ENCODE peak calls at places on chromosomes 11 and 22, in four cellular contexts. L is neural progenitor cell, S is Peyer's patch, C is IMR-90. T is an unnamed sample. For H3K4me1, the result is how much of the 10 kb centered on the place peaks cover.

GRCh38 chr11:94131363-94132115 is 2.9 kb downstream of the PANX1 start:
- DNase-seq in C (peak), L (no peak), S (no peak), T (no peak)

GRCh38 chr11:59102259-59102765 is 4.7 kb upstream of the FAM111B start:
- DNase-seq in S (peak), L (peak), C (peak), T (peak)

GRCh38 chr11:128806496-128807261 is 60.4 kb downstream of the KCNJ1 start:
- DNase-seq in C (peak), L (no peak), S (no peak), T (no peak)

GRCh38 chr22:36350751-36351594 is 36.8 kb downstream of the MYH9 start:
- DNase-seq in S (no peak), L (no peak), C (peak), T (no peak)

GRCh38 chr22:46849101-46849500 is 86.7 kb downstream of the TBC1D22A start:
- DNase-seq in C (no peak), L (no peak), S (no peak), T (no peak)

GRCh38 chr11:19281041-19281440 is 40.3 kb upstream of the E2F8 start:
- DNase-seq in S (no peak), C (no peak), L (no peak), T (no peak)

GRCh38 chr11:77088236-77089003 is 14.2 kb upstream of the OMP start:
- DNase-seq in S (peak), L (no peak), C (no peak), T (no peak)

GRCh38 chr11:1936072-1936780 is 10.9 kb upstream of the MRPL23 start:
- DNase-seq in S (no peak), C (no peak), L (no peak), T (no peak)

GRCh38 chr11:36069576-36070214 is 125.8 kb downstream of the LDLRAD3 start:
- DNase-seq in L (peak), C (no peak), S (no peak), T (no peak)

GRCh38 chr11:33402066-33402465 is 144.9 kb downstream of the HIPK3 start:
- DNase-seq in L (no peak), S (no peak), C (no peak), T (no peak)

GRCh38 chr11:61967177-61967923 is at the start of gene FTH1:
- DNase-seq in S (peak), L (peak), C (peak), T (peak)

GRCh38 chr22:27952091-27952490 is 33.0 kb upstream of the PITPNB start:
- DNase-seq in S (no peak), C (peak), L (no peak), T (no peak)

GRCh38 chr11:72307439-72307838 is 63.5 kb upstream of the PHOX2A start:
- DNase-seq in S (no peak), L (no peak), C (no peak), T (no peak)

GRCh38 chr11:12330491-12331231 is 46.7 kb upstream of the PARVA start:
- DNase-seq in C (peak), L (peak), S (no peak), T (no peak)

GRCh38 chr11:67354314-67355022 is 1.1 kb upstream of the POLD4 start:
- DNase-seq in L (peak), S (peak), C (peak), T (no peak)

GRCh38 chr11:9091044-9091936 is at the start of gene SCUBE2:
- DNase-seq in C (no peak), S (peak), L (peak), T (no peak)

GRCh38 chr22:29979645-29980303 is 96.8 kb downstream of the MTMR3 start:
- DNase-seq in L (no peak), C (no peak), S (no peak), T (no peak)

GRCh38 chr22:36208934-36209333 is 7.3 kb upstream of the APOL4 start:
- DNase-seq in L (no peak), C (no peak), S (no peak), T (no peak)

GRCh38 chr22:48320048-48320655 is 1507.5 kb downstream of the BRD1 start:
- DNase-seq in L (no peak), S (peak), C (no peak), T (no peak)

DNA sequence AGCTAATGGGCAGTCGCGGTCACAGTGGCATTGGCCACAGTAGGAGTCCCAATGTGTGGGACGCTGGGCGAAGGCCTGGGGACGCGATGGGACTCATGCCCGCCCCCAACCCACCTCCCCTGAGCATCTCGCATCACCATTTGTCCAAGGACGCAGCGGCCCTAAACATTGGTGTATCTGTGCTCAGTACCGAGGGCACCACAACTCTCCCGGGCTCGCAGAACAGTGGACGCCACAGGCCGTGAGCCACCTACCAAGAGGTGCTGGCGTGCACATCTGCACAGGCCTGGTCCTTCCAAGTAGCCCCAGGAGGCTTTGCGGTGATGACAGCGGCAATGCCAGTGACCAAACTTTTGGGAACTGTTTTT is 27.3 kb downstream of the RRP7A start:
- DNase-seq in C (no peak), L (no peak), S (no peak), T (no peak)
- H3K4me1 ChIP-seq in C (under half), L (under half), S (under half), T (under half)

DNA sequence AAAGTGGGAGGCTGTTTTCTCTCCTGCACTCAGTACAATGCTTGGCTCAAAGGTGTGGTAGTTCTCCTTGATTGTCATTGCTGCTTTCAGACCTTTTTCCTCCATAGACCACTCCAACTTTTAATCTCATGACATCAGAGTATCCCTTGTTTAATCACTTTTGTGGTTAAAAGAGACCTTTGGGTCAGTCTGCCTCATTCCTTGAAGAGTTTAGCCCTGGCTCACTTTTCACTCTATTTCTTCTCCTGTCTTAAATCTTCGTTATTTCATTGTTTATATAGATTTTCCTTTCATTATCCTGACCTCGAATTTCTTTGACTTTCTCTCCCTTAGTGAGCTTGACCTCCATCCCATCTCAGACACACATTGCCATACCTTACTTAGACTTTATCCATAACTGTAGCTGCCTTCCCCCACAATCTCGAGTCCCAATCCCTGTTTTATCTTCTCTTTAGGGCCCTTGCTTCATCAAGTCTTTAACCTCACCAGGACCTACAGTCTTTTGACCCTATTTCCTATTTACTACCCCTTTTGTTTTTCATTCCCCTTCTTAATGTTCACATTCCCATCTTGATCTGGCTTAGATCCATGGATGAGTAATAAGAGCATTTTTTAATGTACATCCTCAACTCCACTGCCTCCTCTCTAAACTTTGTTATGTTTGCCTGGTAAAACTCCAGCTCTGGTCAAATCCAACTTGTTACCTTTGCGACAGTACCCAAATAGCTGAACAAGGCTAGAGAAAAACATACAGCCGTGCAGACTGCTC is 9.5 kb downstream of the ATXN10 start:
- DNase-seq in L (no peak), C (peak), S (no peak), T (no peak)
- H3K4me1 ChIP-seq in L (under half), C (under half), S (under half), T (under half)

DNA sequence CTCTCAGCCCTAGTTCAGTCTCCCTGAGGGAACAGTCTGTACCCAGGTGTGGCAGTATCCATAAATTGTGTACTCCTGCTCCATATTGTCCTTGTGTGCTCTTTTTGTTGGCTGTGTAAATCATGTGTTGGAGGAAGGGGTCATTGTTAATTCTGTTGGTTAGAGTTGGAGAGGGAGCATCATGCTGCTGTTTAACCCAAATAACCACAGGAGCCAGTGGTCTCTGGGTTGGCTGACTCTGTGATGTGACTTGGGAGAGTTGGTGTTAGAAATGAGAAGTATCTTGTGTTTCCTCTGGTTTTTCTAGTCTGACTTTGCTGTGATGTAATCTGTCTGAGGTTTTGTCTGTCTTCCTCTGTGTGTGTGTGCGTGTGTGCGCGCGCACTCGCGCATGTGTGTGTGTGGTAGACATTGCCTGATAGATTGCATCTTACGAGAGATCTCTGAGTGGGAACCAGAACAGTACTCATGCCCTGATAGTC is 30.5 kb downstream of the CTNND1 start:
- DNase-seq in C (peak), L (no peak), S (peak), T (peak)
- H3K4me1 ChIP-seq in C (under half), L (under half), S (under half), T (under half)

DNA sequence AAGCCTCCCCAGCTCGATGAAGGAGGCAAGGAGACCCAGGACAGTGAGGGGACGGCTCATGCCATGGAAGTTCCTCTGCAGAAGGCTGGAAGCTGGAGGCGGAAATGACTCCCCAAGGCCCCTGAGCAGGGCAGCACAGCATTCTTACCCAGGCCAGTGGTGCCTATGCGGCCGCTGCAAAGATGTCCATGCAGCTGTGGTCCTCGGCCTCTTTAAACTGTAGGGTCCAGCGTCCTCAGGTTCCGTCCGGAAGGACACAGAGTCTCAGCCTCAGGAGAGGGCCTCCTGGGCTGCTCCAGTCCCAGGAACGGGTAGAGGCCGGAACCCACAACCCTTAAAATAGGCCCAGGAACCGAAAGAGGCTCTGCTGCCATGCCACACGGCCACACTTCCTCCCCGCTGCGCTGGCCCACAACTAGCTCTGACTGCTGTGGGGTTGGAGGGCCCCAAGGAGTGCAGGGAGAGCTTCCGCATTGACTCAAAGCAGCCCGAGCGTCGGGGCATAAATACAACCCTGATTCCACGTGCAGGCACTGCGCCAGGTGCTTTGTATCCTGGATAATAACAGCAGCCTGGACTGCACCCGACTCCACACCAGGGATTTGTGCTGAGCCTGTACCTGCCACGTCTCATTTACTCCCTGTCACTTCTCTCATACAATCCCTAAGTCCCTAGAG is 5.5 kb downstream of the KIAA0930 start:
- DNase-seq in C (no peak), L (no peak), S (no peak), T (no peak)
- H3K4me1 ChIP-seq in C (under half), L (under half), S (under half), T (under half)

DNA sequence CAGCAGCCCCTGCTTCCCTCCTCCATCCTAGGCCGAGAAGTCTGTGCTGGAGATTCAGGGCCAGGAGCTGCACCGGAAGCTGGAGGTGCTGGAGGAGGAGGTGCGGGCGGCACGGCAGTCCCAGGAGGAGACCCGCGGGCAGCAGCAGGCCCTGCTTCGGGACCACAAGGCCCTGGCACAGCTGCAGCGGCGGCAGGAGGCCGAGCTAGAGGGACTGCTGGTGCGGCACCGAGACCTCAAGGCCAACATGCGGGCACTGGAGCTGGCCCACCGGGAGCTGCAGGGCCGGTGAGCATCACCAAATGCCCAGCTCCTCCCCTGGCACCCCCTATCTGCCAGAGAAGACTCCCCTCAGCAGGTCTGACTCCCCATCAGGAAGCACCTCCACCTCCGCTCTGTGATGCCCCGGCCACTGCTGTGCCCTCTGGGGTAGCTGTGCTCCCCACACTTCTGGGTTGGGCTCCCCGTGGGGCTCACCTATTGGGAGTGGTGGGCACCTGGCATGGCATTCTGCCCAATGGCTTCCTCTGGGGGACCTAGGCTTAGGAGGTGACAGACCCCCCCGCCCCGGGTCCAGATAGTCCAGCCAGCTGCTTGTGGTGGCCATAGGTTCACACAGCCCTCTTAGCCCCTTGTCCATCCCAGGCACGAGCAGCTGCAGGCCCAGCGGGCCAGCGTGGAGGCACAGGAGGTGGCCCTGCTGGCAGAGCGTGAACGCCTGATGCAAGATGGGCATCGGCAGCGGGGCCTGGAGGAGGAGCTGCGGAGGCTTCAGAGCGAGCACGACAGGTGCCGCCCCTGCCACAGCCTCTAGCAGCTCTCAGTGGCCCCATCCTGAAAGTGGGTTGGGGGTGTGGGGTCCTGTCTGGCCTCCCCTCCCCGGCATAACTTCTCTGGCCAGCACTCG is 6.6 kb upstream of the RPS6KA4 start:
- DNase-seq in L (no peak), C (no peak), S (peak), T (no peak)
- H3K4me1 ChIP-seq in L (under half), C (under half), S (under half), T (under half)

DNA sequence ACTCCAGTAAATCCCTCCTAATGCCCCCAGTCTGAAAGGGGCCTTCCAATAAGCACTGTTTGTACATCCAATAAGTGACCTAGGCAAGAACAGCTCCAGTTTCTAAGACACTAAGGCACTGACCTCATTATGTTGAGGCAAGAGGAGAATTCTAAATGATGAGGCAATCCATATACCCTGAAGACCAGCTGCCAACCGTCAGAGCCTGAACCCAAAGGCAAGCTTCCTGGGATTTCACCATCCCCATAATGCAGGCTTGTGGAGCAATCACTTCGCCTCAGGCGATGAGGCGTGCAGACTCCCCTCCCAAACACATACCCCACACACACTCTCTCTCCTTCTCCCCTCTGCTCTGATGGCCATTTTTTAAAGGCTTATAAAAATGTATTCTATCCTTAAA is 49.5 kb downstream of the LGR4 start:
- DNase-seq in L (peak), S (no peak), C (peak), T (no peak)
- H3K4me1 ChIP-seq in L (half or more), S (under half), C (under half), T (under half)

GRCh38 chr22:24435861-24436351 is 8.5 kb downstream of the ADORA2A start:
- DNase-seq in C (peak), S (peak), L (no peak), T (no peak)
- H3K4me1 ChIP-seq in C (under half), S (half or more), L (under half), T (half or more)

GRCh38 chr11:34977039-34977906 is 60.9 kb downstream of the PDHX start:
- DNase-seq in C (peak), L (no peak), S (no peak), T (no peak)
- H3K4me1 ChIP-seq in C (under half), L (under half), S (under half), T (under half)